ENCODE peak calls at places on chromosomes 12 and 14, in six cellular contexts. D is hepatic stellate cell, Y is ELR, V is WTC11, A is upper lobe of right lung, W is left ventricle myocardium superior. L is an unnamed sample.

GRCh38 chr14:22184157-22185025 is 404.6 kb downstream of the DAD1 start:
- DNase-seq in W (no peak), V (no peak), D (peak; percentile 23), A (no peak), Y (peak; percentile 2), L (no peak)

GRCh38 chr12:112018571-112019237 is 5.5 kb downstream of the ERP29 start:
- DNase-seq in V (no peak), D (peak; percentile 52), W (no peak), Y (peak; percentile 87), A (no peak), L (no peak)

GRCh38 chr12:77031745-77032144 is 33.6 kb downstream of the E2F7 start:
- DNase-seq in V (no peak), A (no peak), W (no peak), D (no peak), Y (peak; percentile 82), L (no peak)

GRCh38 chr12:108699955-108700563 is 31.3 kb downstream of the CORO1C start:
- DNase-seq in Y (no peak), A (no peak), W (no peak), V (no peak), D (no peak), L (no peak)

GRCh38 chr12:88650715-88651114 is 70.4 kb upstream of the KITLG start:
- DNase-seq in V (no peak), D (no peak), W (no peak), A (no peak), Y (peak; percentile 23), L (no peak)

GRCh38 chr12:121767525-121768016 is 25.9 kb downstream of the RHOF start:
- DNase-seq in A (no peak), V (no peak), D (peak; percentile 84), Y (no peak), W (peak; percentile 77), L (no peak)

GRCh38 chr14:77920312-77920711 is 120.4 kb downstream of the ADCK1 start:
- DNase-seq in A (no peak), W (no peak), V (no peak), Y (no peak), D (no peak), L (no peak)

GRCh38 chr14:76761849-76762616 is 765 bp downstream of the VASH1 start:
- DNase-seq in W (peak; percentile 44), A (no peak), D (no peak), Y (no peak), V (no peak), L (peak; percentile 66)

GRCh38 chr12:1205512-1206060 is 214.6 kb downstream of the ERC1 start:
- DNase-seq in Y (peak; percentile 52), A (no peak), D (peak; percentile 12), V (no peak), W (no peak), L (no peak)

GRCh38 chr14:21078726-21079125 is 8.6 kb downstream of the ARHGEF40 start:
- DNase-seq in V (no peak), A (no peak), D (no peak), Y (no peak), W (no peak), L (no peak)

GRCh38 chr12:47033081-47033480 is 46.3 kb upstream of the PCED1B start:
- DNase-seq in A (peak; percentile 74), Y (no peak), W (peak; percentile 48), D (no peak), V (peak; percentile 12), L (no peak)

GRCh38 chr14:81550001-81550642 is 16.5 kb upstream of the SEL1L start:
- DNase-seq in W (no peak), V (no peak), Y (no peak), D (no peak), A (no peak), L (no peak)

GRCh38 chr12:74043343-74043742 is 494.3 kb upstream of the ATXN7L3B start:
- DNase-seq in Y (peak; percentile 92), W (no peak), V (no peak), A (no peak), D (no peak), L (no peak)

GRCh38 chr14:35380794-35381193 is 23.8 kb downstream of the NFKBIA start:
- DNase-seq in V (no peak), Y (no peak), A (no peak), D (no peak), W (no peak), L (no peak)

GRCh38 chr12:50725011-50725899 is 38.6 kb upstream of the ATF1 start:
- DNase-seq in D (no peak), V (no peak), W (no peak), A (no peak), Y (no peak), L (no peak)

GRCh38 chr12:12870454-12870853 is 20.9 kb upstream of the GPRC5A start:
- DNase-seq in D (peak; percentile 83), V (no peak), A (no peak), W (no peak), Y (peak; percentile 100), L (no peak)

GRCh38 chr14:101087614-101088394 is 184.3 kb upstream of the RTL1 start:
- DNase-seq in A (peak; percentile 34), W (no peak), V (peak; percentile 14), D (no peak), Y (no peak), L (peak; percentile 53)

GRCh38 chr12:531951-532585 is 72.3 kb downstream of the B4GALNT3 start:
- DNase-seq in V (no peak), A (no peak), D (no peak), W (no peak), Y (peak; percentile 49), L (no peak)

GRCh38 chr12:113980537-113981337 is 14.6 kb upstream of the RBM19 start:
- DNase-seq in D (peak; percentile 35), V (peak; percentile 50), A (no peak), W (no peak), Y (peak; percentile 74), L (no peak)

GRCh38 chr14:39422243-39422642 is 10.0 kb downstream of the FBXO33 start:
- DNase-seq in V (no peak), D (no peak), A (no peak), Y (no peak), W (no peak), L (no peak)

GRCh38 chr12:53472183-53472582 is 20.3 kb downstream of the PCBP2 start:
- DNase-seq in W (no peak), D (no peak), Y (no peak), V (no peak), A (no peak), L (no peak)

GRCh38 chr12:51898506-51898905 is 8.8 kb upstream of the ACVRL1 start:
- DNase-seq in V (no peak), W (no peak), D (no peak), A (no peak), Y (no peak), L (no peak)

GRCh38 chr12:109182041-109182839 is 65.9 kb downstream of the ACACB start:
- DNase-seq in V (no peak), W (no peak), Y (no peak), A (no peak), D (no peak), L (no peak)

GRCh38 chr12:98154850-98155249 is 360.5 kb upstream of the TMPO start:
- DNase-seq in Y (peak; percentile 1), V (peak; percentile 57), W (no peak), A (no peak), D (no peak), L (no peak)

GRCh38 chr12:131732996-131733615 is 22.2 kb downstream of the SFSWAP start:
- DNase-seq in V (no peak), Y (no peak), A (no peak), D (no peak), W (no peak), L (no peak)

GRCh38 chr12:114681149-114681849 is 2.7 kb downstream of the TBX3 start:
- DNase-seq in D (peak; percentile 52), V (no peak), Y (peak; percentile 57), W (no peak), A (no peak), L (no peak)

GRCh38 chr12:30988887-30989286 is 62.3 kb downstream of the TSPAN11 start:
- DNase-seq in A (no peak), V (no peak), D (no peak), W (no peak), Y (no peak), L (no peak)

GRCh38 chr14:74973003-74973614 is 17.7 kb upstream of the PGF start:
- DNase-seq in W (peak; percentile 84), D (peak; percentile 59), A (peak; percentile 71), Y (peak; percentile 81), V (no peak), L (no peak)

GRCh38 chr12:107027304-107028053 is 40.5 kb upstream of the MTERF2 start:
- DNase-seq in W (no peak), Y (peak; percentile 92), D (peak; percentile 66), A (no peak), V (no peak), L (no peak)

GRCh38 chr12:124916370-124917134 is 2.1 kb upstream of the UBC start:
- DNase-seq in Y (peak; percentile 97), D (peak; percentile 60), W (peak; percentile 67), V (no peak), A (no peak), L (peak; percentile 78)

GRCh38 chr14:92951912-92952471 is 29.0 kb downstream of the CHGA start:
- DNase-seq in A (peak; percentile 89), V (peak; percentile 84), D (peak; percentile 90), Y (peak; percentile 74), W (peak; percentile 91), L (peak; percentile 90)

GRCh38 chr14:54805521-54806322 is 96.9 kb downstream of the GCH1 start:
- DNase-seq in Y (peak; percentile 86), V (peak; percentile 93), A (peak; percentile 90), W (peak; percentile 90), D (peak; percentile 84), L (peak; percentile 93)